ENCODE peak calls at places on chromosome 10, in six cellular contexts. N is GM12892, Q is HepG2, B is GM12878, O is H1, G is K562. P is an unnamed sample.
A peak's percentile ranks its signal among the peaks of the same experiment; 100 is the strongest.

GRCh38 chr10:38127812-38128211 is 33.7 kb downstream of the ZNF37A start:
- DNase-seq in N (no peak), Q (no peak), B (no peak), O (no peak), G (no peak), P (no peak)

GRCh38 chr10:102783541-102783930 is 39.8 kb downstream of the WBP1L start:
- DNase-seq in N (no peak), Q (no peak), B (no peak), O (no peak), G (no peak), P (no peak)

GRCh38 chr10:112793197-112793921 is 156.7 kb upstream of the TCF7L2 start:
- DNase-seq in N (no peak), Q (no peak), B (no peak), O (no peak), G (no peak), P (no peak)

GRCh38 chr10:83522456-83522855 is 616.9 kb upstream of the GHITM start:
- DNase-seq in N (no peak), Q (no peak), B (no peak), O (no peak), G (no peak), P (no peak)

GRCh38 chr10:70695241-70696030 is 23.1 kb downstream of the ADAMTS14 start:
- DNase-seq in N (no peak), Q (no peak), B (no peak), O (no peak), G (peak; percentile 72), P (no peak)

GRCh38 chr10:49281461-49281860 is 17.5 kb upstream of the C10orf71 start:
- DNase-seq in N (no peak), Q (no peak), B (no peak), O (peak; percentile 15), G (peak; percentile 61), P (no peak)

GRCh38 chr10:127935115-127935561 is 28.2 kb downstream of the PTPRE start:
- DNase-seq in N (no peak), Q (no peak), B (no peak), O (no peak), G (no peak), P (no peak)

GRCh38 chr10:102368072-102368471 is 27.4 kb upstream of the NFKB2 start:
- DNase-seq in N (no peak), Q (no peak), B (no peak), O (no peak), G (no peak), P (no peak)

GRCh38 chr10:61974611-61975010 is 73.1 kb downstream of the ARID5B start:
- DNase-seq in N (no peak), Q (no peak), B (no peak), O (no peak), G (no peak), P (no peak)

GRCh38 chr10:125048101-125048864 is 106.4 kb downstream of the ZRANB1 start:
- DNase-seq in N (peak; percentile 77), Q (peak; percentile 52), B (no peak), O (peak; percentile 75), G (peak; percentile 79), P (peak; percentile 75)

GRCh38 chr10:43045631-43046287 is 31.1 kb upstream of the RET start:
- DNase-seq in N (no peak), Q (no peak), B (no peak), O (no peak), G (no peak), P (no peak)

GRCh38 chr10:82041018-82041417 is 166.0 kb downstream of the NRG3 start:
- DNase-seq in N (no peak), Q (no peak), B (no peak), O (peak; percentile 7), G (no peak), P (no peak)

GRCh38 chr10:78165617-78166016 is 132.0 kb downstream of the RPS24 start:
- DNase-seq in N (no peak), Q (peak; percentile 60), B (no peak), O (no peak), G (no peak), P (no peak)

GRCh38 chr10:118914626-118915025 is 114.9 kb upstream of the NANOS1 start:
- DNase-seq in N (no peak), Q (no peak), B (no peak), O (no peak), G (no peak), P (no peak)

GRCh38 chr10:124523886-124524285 is 62.3 kb downstream of the LHPP start:
- DNase-seq in N (no peak), Q (no peak), B (no peak), O (no peak), G (no peak), P (no peak)

GRCh38 chr10:112203328-112204076 is 19.9 kb upstream of the GPAM start:
- DNase-seq in N (no peak), Q (no peak), B (peak; percentile 16), O (no peak), G (no peak), P (peak; percentile 13)

GRCh38 chr10:110448682-110449418 is 48.9 kb upstream of the DUSP5 start:
- DNase-seq in N (no peak), Q (no peak), B (no peak), O (no peak), G (no peak), P (no peak)

GRCh38 chr10:52645435-52645776 is 127.2 kb downstream of the MBL2 start:
- DNase-seq in N (no peak), Q (no peak), B (no peak), O (no peak), G (no peak), P (no peak)

GRCh38 chr10:48748573-48748972 is 63.9 kb downstream of the WDFY4 start:
- DNase-seq in N (no peak), Q (no peak), B (no peak), O (no peak), G (no peak), P (no peak)

GRCh38 chr10:60238408-60239100 is 151.1 kb downstream of the ANK3 start:
- DNase-seq in N (peak; percentile 19), Q (no peak), B (peak; percentile 23), O (peak; percentile 10), G (no peak), P (peak; percentile 9)

GRCh38 chr10:100182908-100183307 is 2.9 kb downstream of the ERLIN1 start:
- DNase-seq in N (no peak), Q (no peak), B (no peak), O (no peak), G (no peak), P (no peak)

GRCh38 chr10:120372917-120373316 is 84.1 kb upstream of the PLPP4 start:
- DNase-seq in N (no peak), Q (no peak), B (no peak), O (no peak), G (no peak), P (no peak)

GRCh38 chr10:26567349-26567721 is 129.2 kb downstream of the APBB1IP start:
- DNase-seq in N (no peak), Q (no peak), B (no peak), O (no peak), G (no peak), P (no peak)

GRCh38 chr10:7587168-7587864 is 79.5 kb downstream of the ITIH5 start:
- DNase-seq in N (no peak), Q (no peak), B (peak; percentile 11), O (no peak), G (no peak), P (no peak)

GRCh38 chr10:3486346-3487065 is 298.5 kb downstream of the KLF6 start:
- DNase-seq in N (no peak), Q (peak; percentile 20), B (no peak), O (no peak), G (no peak), P (no peak)

GRCh38 chr10:79148452-79149344 is 79.9 kb downstream of the ZMIZ1 start:
- DNase-seq in N (no peak), Q (no peak), B (no peak), O (no peak), G (peak; percentile 78), P (no peak)

GRCh38 chr10:63769367-63769766 is 248.2 kb downstream of the REEP3 start:
- DNase-seq in N (no peak), Q (no peak), B (no peak), O (no peak), G (no peak), P (no peak)

GRCh38 chr10:111117528-111118277 is 40.9 kb downstream of the ADRA2A start:
- DNase-seq in N (no peak), Q (no peak), B (no peak), O (no peak), G (no peak), P (no peak)

GRCh38 chr10:21860718-21861117 is 142.8 kb downstream of the DNAJC1 start:
- DNase-seq in N (no peak), Q (no peak), B (peak; percentile 3), O (no peak), G (no peak), P (no peak)

GRCh38 chr10:60958892-60959601 is 15.1 kb upstream of the RHOBTB1 start:
- DNase-seq in N (no peak), Q (no peak), B (no peak), O (no peak), G (no peak), P (no peak)

GRCh38 chr10:69963178-69963834 is 89.3 kb upstream of the MACROH2A2 start:
- DNase-seq in N (no peak), Q (no peak), B (no peak), O (no peak), G (no peak), P (no peak)

GRCh38 chr10:102729090-102730026 is 14.4 kb upstream of the WBP1L start:
- DNase-seq in N (peak; percentile 65), Q (peak; percentile 56), B (no peak), O (no peak), G (peak; percentile 69), P (peak; percentile 42)

GRCh38 chr10:110434477-110435096 is 63.1 kb upstream of the DUSP5 start:
- DNase-seq in N (no peak), Q (no peak), B (no peak), O (no peak), G (no peak), P (no peak)

GRCh38 chr10:98267069-98267893 is 713 bp downstream of the LOXL4 start:
- DNase-seq in N (no peak), Q (no peak), B (no peak), O (no peak), G (no peak), P (no peak)
- TF ChIP-seq TAF1 in N (no peak), Q (no peak), B (no peak), O (no peak), G (no peak), P (no peak)

GRCh38 chr10:17425584-17426262 is 28.7 kb downstream of the ST8SIA6 start:
- DNase-seq in N (no peak), Q (no peak), B (no peak), O (no peak), G (peak; percentile 89), P (no peak)
- TF ChIP-seq POLR2A in N (no peak), Q (no peak), B (no peak), O (no peak), G (peak; percentile 84), P (no peak)

GRCh38 chr10:133082685-133083421 is 4.9 kb upstream of the ADGRA1 start:
- DNase-seq in N (no peak), Q (no peak), B (no peak), O (no peak), G (peak; percentile 14), P (no peak)
- TF ChIP-seq TAF1 in N (no peak), Q (no peak), B (no peak), O (no peak), G (no peak), P (no peak)

DNA sequence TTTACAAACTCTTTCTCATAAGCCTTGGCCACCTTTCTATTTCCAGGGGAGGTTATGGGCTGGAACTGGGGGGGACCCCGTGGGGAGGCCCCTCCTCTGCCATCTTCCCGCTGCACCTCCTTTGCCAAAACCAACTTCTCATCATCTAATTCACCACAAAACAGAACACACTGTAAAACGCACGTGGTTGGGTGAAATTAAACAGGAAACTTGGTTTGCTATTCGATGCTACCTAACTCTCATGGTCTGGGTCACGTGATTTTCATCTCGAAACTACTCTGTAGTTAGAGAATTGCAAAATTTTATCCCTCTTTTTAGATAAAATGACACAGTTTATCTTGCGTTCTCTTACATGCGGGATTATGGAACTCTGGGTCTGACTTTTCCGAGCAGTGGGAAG is 242.0 kb downstream of the ZMYND11 start:
- DNase-seq in N (no peak), Q (no peak), B (no peak), O (no peak), G (no peak), P (no peak)
- TF ChIP-seq POLR2A in N (no peak), Q (no peak), B (no peak), O (no peak), G (no peak), P (no peak)